ENCODE peak calls at places on chromosomes 16 and 17, in six cellular contexts. One of them, this sample, is unnamed.

GRCh38 chr17:78924481-78925151 is 571 bp downstream of the TIMP2 start:
- DNase-seq in naive thymus-derived CD8-positive, alpha-beta T cell: no peak
- DNase-seq in iris pigment epithelial cell: no peak
- DNase-seq in HT-29: no peak
- DNase-seq in H54: no peak
- DNase-seq in Panc1: no peak
- DNase-seq in this sample: no peak

GRCh38 chr16:55100100-55100499 is 169.4 kb downstream of the IRX5 start:
- DNase-seq in iris pigment epithelial cell: no peak
- DNase-seq in Panc1: no peak
- DNase-seq in H54: no peak
- DNase-seq in HT-29: no peak
- DNase-seq in naive thymus-derived CD8-positive, alpha-beta T cell: no peak
- DNase-seq in this sample: no peak

GRCh38 chr17:39596543-39597267 is 11.0 kb downstream of the NEUROD2 start:
- DNase-seq in Panc1: no peak
- DNase-seq in HT-29: no peak
- DNase-seq in H54: no peak
- DNase-seq in iris pigment epithelial cell: no peak
- DNase-seq in naive thymus-derived CD8-positive, alpha-beta T cell: no peak
- DNase-seq in this sample: no peak

GRCh38 chr17:46125831-46126230 is 67.4 kb downstream of the KANSL1 start:
- DNase-seq in HT-29: no peak
- DNase-seq in iris pigment epithelial cell: peak
- DNase-seq in naive thymus-derived CD8-positive, alpha-beta T cell: no peak
- DNase-seq in H54: no peak
- DNase-seq in Panc1: no peak
- DNase-seq in this sample: no peak

GRCh38 chr16:10938321-10938720 is 3.9 kb downstream of the DEXI start:
- DNase-seq in HT-29: no peak
- DNase-seq in iris pigment epithelial cell: no peak
- DNase-seq in naive thymus-derived CD8-positive, alpha-beta T cell: no peak
- DNase-seq in Panc1: no peak
- DNase-seq in H54: no peak
- DNase-seq in this sample: no peak

GRCh38 chr16:68354816-68355215 is 44.0 kb downstream of the PRMT7 start:
- DNase-seq in H54: no peak
- DNase-seq in naive thymus-derived CD8-positive, alpha-beta T cell: no peak
- DNase-seq in HT-29: no peak
- DNase-seq in Panc1: no peak
- DNase-seq in iris pigment epithelial cell: no peak
- DNase-seq in this sample: no peak

GRCh38 chr17:62737513-62737912 is 70.6 kb downstream of the MARCHF10 start:
- DNase-seq in Panc1: no peak
- DNase-seq in H54: no peak
- DNase-seq in iris pigment epithelial cell: no peak
- DNase-seq in HT-29: no peak
- DNase-seq in naive thymus-derived CD8-positive, alpha-beta T cell: no peak
- DNase-seq in this sample: no peak

GRCh38 chr17:8939496-8940334 is 25.8 kb downstream of the PIK3R5 start:
- DNase-seq in Panc1: no peak
- DNase-seq in naive thymus-derived CD8-positive, alpha-beta T cell: no peak
- DNase-seq in HT-29: no peak
- DNase-seq in iris pigment epithelial cell: no peak
- DNase-seq in H54: no peak
- DNase-seq in this sample: no peak

GRCh38 chr16:83070416-83071199 is 443.8 kb downstream of the CDH13 start:
- DNase-seq in HT-29: no peak
- DNase-seq in naive thymus-derived CD8-positive, alpha-beta T cell: no peak
- DNase-seq in iris pigment epithelial cell: no peak
- DNase-seq in Panc1: no peak
- DNase-seq in H54: no peak
- DNase-seq in this sample: no peak

GRCh38 chr16:67277999-67278772 is 1.1 kb upstream of the PLEKHG4 start:
- DNase-seq in naive thymus-derived CD8-positive, alpha-beta T cell: no peak
- DNase-seq in iris pigment epithelial cell: peak
- DNase-seq in Panc1: no peak
- DNase-seq in HT-29: no peak
- DNase-seq in H54: peak
- DNase-seq in this sample: no peak